ENCODE peak calls at places on chromosome X, in six cellular contexts. H, F, U, V, D and M are unnamed samples. For H3K4me1, the result is how much of the 10 kb centered on the place peaks cover.

GRCh38 chrX:119828446-119828845 is 24.3 kb downstream of the UPF3B start:
- DNase-seq in H (no peak), F (no peak), U (no peak), V (no peak), D (no peak), M (no peak)

GRCh38 chrX:48468693-48469691 is 1.1 kb downstream of the SLC38A5 start:
- DNase-seq in H (no peak), F (no peak), U (no peak), V (peak), D (no peak), M (no peak)

GRCh38 chrX:30308263-30309138 is 689 bp downstream of the NR0B1 start:
- DNase-seq in H (no peak), F (no peak), U (no peak), V (no peak), D (no peak), M (no peak)

GRCh38 chrX:16114640-16115039 is 8.7 kb upstream of the GRPR start:
- DNase-seq in H (no peak), F (no peak), U (no peak), V (no peak), D (no peak), M (no peak)

GRCh38 chrX:125205918-125206665 is 113.6 kb upstream of the TEX13C start:
- DNase-seq in H (no peak), F (no peak), U (no peak), V (no peak), D (no peak), M (no peak)

GRCh38 chrX:15971696-15972095 is 117.1 kb upstream of the AP1S2 start:
- DNase-seq in H (no peak), F (no peak), U (no peak), V (no peak), D (no peak), M (no peak)

GRCh38 chrX:7448123-7448522 is 300.2 kb upstream of the PUDP start:
- DNase-seq in H (no peak), F (no peak), U (no peak), V (no peak), D (no peak), M (no peak)

GRCh38 chrX:155086202-155086840 is 15.0 kb downstream of the BRCC3 start:
- DNase-seq in H (no peak), F (peak), U (peak), V (peak), D (peak), M (peak)

GRCh38 chrX:68831405-68832100 is 2.7 kb downstream of the EFNB1 start:
- DNase-seq in H (no peak), F (no peak), U (no peak), V (no peak), D (no peak), M (no peak)

DNA sequence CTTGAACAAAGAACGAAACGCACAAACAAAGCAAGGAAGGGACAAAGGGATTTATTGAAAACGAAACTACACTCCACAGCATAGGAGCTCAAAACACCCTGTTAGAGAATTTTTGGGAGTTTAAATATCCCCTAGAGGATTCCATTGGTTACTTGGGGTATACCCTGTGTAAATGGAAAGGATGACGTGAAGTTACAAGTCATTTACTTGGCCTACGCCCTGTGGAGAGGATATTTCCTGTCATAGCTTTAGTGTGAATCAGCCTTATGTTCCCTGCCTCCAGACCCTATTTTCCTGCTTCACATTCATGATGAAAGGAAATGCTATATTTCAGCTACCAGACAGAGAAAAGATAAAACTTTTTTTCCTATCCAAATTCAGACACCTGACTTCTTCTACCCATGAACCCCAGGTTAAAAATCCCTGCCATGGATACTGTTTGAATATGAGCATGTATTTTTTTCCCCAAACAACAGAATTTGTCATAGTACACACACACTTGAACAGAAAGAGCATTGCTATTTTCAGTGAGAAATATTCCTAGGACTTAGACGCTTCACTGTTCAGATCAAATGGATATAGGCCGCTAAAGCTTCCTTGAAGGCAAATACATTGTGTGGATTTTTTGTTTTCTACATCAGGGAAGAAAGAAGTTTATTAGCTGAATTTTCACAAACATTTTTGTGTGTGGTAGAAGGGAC is 20.4 kb downstream of the PIN4 start:
- DNase-seq in H (no peak), F (no peak), U (no peak), V (no peak), D (no peak), M (no peak)
- TF ChIP-seq ZNF274 in H (no peak), F (no peak), U (no peak), V (no peak), D (no peak), M (no peak)

DNA sequence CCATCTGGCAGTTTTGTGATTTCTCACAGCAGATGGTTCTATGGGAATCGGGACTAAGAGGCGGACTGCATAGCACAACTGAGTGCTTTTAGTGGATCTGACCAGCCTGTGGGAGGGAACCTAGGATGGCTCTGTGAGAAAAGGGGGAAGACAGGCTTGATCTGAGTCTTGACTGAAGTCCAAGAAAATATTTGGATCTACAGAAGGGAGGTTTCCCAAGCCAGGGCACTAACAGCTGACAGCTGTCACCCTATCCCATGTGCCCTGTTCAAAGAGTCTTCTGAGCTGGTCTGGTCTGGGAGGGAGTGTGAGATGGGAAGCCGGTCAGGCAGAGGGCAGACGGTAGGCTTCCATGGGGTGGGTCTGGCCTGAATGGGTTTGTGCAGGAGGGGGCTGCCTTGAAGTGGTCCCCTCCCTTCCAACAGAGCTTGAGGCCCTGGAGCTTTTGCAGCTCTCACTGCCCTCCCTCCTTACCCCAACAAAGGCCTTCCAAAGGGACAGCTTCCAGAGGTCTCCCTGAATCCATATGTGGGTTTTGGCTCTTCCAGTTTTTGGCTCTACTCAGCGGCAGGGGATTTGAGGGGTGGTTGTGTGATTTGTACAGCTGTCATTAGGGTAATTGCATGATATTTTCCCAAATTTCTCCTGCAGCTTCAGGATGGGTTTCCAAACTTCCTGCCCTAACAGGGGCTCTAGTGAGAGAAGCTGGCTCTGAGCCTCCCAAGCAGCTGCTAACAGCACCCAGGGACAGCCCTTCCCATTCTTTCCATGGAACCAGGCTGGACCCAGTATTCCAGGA is 643.7 kb downstream of the BCOR start:
- DNase-seq in H (no peak), F (no peak), U (no peak), V (no peak), D (no peak), M (no peak)
- H3K4me1 ChIP-seq in H (under half), F (under half), U (under half), V (under half), D (under half), M (under half)

DNA sequence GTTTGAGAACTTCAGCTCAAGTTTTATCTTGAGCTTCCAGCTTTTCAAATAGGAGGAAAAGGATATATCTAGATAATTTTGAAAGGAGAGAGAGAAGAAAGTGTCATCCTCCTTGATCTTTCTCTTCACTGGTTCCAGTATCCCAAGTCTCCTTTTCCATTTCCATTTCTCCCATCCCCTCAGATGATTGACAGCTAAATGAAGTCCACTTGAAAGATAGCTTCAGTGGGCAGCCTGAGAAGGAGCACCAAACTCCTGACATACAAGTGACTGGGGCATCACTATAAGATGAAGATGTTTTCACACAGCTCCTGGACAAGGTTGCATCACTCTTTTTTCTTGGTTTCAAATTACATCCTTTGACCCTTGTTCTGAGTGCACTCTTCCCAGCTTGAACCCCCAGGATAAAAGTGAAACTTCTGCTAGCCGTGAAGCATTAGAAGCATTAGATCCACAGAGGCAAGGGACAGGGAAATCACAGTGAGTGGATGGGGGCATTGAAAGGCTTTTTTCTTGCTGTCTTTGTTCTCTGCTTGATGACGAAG is 17.5 kb upstream of the MAGEA10 start:
- DNase-seq in H (no peak), F (no peak), U (no peak), V (no peak), D (no peak), M (no peak)
- TF ChIP-seq ZNF274 in H (no peak), F (no peak), U (no peak), V (no peak), D (no peak), M (no peak)

DNA sequence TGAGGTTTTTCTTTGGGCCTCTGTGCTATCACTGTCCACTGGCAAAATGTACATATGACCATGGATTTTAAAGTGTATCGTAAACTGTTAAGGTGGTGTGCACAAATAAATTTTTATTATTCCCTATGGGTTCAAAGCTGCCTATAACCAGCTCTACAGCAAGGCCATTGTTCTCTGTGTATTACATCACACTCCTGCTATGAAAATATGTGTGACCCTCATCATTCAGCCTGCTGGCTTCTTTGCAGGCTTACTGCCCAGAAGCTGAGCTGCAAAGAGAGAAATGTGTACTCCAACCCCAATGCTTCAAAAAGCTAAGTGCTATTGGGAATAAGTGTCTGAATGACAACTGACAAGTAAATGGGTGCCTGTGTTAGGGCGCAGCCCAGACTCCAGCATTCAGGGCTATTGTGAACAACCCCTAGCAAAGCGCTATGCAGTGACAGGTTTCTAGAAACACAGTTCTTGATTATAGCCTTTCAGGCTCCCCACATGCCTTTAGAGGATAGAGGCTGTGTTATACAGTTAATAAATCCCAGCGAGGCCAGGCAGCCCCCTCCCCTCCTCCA is 220.4 kb upstream of the RADX start:
- DNase-seq in H (no peak), F (no peak), U (no peak), V (no peak), D (no peak), M (no peak)
- H3K4me1 ChIP-seq in H (under half), F (under half), U (under half), V (under half), D (under half), M (under half)

GRCh38 chrX:108298165-108298602 is 140.0 kb downstream of the COL4A6 start:
- DNase-seq in H (no peak), F (no peak), U (peak), V (no peak), D (no peak), M (no peak)
- TF ChIP-seq ZNF274 in H (no peak), F (no peak), U (no peak), V (no peak), D (no peak), M (no peak)

GRCh38 chrX:9526965-9527364 is 62.1 kb downstream of the TBL1X start:
- DNase-seq in H (no peak), F (no peak), U (no peak), V (no peak), D (no peak), M (no peak)
- H3K4me1 ChIP-seq in H (under half), F (under half), U (under half), V (under half), D (under half), M (under half)

GRCh38 chrX:13647709-13648212 is 5.2 kb upstream of the TCEANC start:
- DNase-seq in H (no peak), F (peak), U (peak), V (peak), D (no peak), M (no peak)

GRCh38 chrX:13645464-13646153 is 7.3 kb upstream of the TCEANC start:
- DNase-seq in H (no peak), F (no peak), U (no peak), V (no peak), D (no peak), M (no peak)

GRCh38 chrX:13650318-13650717 is 2.6 kb upstream of the TCEANC start:
- DNase-seq in H (no peak), F (no peak), U (no peak), V (no peak), D (no peak), M (no peak)

GRCh38 chrX:13649823-13650222 is 3.1 kb upstream of the TCEANC start:
- DNase-seq in H (no peak), F (no peak), U (no peak), V (no peak), D (no peak), M (no peak)

DNA sequence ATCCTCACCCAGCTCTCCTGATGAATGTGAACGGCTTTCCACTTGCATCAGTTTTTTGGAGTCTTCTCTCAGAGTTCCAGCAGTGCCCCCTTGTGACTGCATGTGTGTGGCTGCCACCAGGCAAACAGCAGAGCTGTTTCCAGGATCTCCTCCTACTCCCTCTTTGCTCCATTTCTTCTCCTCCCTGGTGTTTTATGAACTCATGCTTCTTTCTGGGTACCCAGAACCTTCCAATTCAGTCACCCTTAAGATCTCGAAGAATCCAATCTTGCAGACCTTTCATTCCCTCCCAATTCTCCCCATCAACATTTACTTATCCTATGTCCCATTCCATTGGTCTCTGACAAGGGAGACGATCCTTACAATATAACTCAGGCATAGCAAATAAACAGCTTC is 6.8 kb upstream of the TCEANC start:
- DNase-seq in H (no peak), F (peak), U (peak), V (peak), D (peak), M (peak)
- TF ChIP-seq ZNF274 in H (no peak), F (no peak), U (no peak), V (no peak), D (no peak), M (no peak)

GRCh38 chrX:66015152-66015827 is 24.6 kb downstream of the VSIG4 start:
- DNase-seq in H (peak), F (no peak), U (no peak), V (peak), D (no peak), M (no peak)

GRCh38 chrX:66018585-66019309 is 21.1 kb downstream of the VSIG4 start:
- DNase-seq in H (no peak), F (no peak), U (no peak), V (peak), D (no peak), M (no peak)

GRCh38 chrX:66015906-66016689 is 23.8 kb downstream of the VSIG4 start:
- DNase-seq in H (no peak), F (no peak), U (no peak), V (no peak), D (no peak), M (no peak)

GRCh38 chrX:66017659-66018170 is 22.2 kb downstream of the VSIG4 start:
- DNase-seq in H (no peak), F (no peak), U (no peak), V (no peak), D (no peak), M (no peak)

DNA sequence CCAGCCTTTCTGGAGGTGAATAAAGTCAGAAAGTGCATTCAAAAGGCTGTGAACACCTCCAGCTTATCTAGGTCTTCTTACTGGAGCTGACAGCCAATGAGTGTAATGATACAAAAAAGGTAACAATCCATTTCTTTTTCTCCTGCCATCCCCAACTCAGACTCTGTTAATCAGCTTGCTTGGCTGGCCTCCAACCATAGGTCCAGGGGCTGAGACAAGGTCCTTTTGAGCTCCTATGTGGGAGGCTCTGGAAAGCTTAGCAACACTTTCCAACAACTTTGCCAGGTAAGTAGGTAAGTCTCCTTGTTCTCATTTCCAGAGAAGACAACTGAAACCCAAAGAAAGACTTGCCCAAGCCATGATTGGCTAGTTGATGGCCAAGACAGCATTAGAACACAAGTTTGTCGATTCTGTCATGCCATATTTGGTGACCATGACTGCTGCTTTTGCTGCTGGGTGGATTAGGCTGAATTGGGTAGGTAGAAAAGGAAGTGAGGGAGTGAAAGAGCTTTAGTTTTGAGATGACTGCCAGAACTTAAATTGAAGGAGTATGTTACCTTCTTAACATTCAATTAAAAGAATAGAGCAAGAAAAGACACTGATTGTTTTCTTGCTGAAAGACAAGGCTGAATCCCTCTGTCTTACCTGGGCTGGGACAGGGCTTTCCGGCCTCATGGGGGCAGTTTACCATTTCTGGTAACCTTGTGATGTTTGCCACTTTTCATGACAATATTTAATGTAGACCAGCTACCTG is 22.8 kb downstream of the VSIG4 start:
- DNase-seq in H (no peak), F (no peak), U (no peak), V (no peak), D (no peak), M (no peak)
- H3K4me1 ChIP-seq in H (half or more), F (under half), U (under half), V (half or more), D (under half), M (under half)

DNA sequence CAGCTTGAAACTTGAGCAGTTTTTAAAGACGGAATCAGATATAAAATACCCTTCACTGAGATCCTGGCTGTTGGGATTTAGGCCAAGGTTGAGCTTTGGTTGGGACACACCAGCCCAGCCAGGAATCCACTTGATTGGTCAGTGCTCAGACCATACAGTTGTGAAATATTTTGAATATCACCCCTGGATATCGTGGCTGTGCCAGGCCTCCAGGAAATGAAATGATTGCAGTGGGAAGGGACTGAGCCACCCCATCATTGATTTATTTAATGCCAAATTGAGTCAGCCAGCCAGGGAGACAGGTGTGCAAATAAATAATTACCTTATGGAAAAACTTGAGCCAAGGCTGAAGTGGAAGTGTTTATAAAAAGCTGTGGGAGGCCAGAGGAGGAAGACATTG is 128.4 kb upstream of the SCML1 start:
- DNase-seq in H (no peak), F (no peak), U (no peak), V (no peak), D (no peak), M (no peak)
- TF ChIP-seq ZNF274 in H (no peak), F (no peak), U (no peak), V (no peak), D (no peak), M (no peak)